ENCODE peak calls at places on chromosome 4, in six cellular contexts. One of them, this sample, is unnamed. For H3K4me1, the result is how much of the 10 kb centered on the place peaks cover.

GRCh38 chr4:133146574-133147198 is 2.4 kb upstream of the PCDH10 start:
- DNase-seq in neuronal stem cell: peak
- DNase-seq in IMR-90: peak
- DNase-seq in H1: no peak
- DNase-seq in mesenchymal stem cell: peak
- DNase-seq in H9: peak
- DNase-seq in this sample: no peak

GRCh38 chr4:180134116-180134866 is 2108.9 kb upstream of the TENM3 start:
- DNase-seq in neuronal stem cell: no peak
- DNase-seq in H9: no peak
- DNase-seq in IMR-90: no peak
- DNase-seq in mesenchymal stem cell: no peak
- DNase-seq in H1: no peak
- DNase-seq in this sample: no peak

GRCh38 chr4:17284323-17285175 is 227.3 kb downstream of the QDPR start:
- DNase-seq in H9: no peak
- DNase-seq in mesenchymal stem cell: no peak
- DNase-seq in neuronal stem cell: no peak
- DNase-seq in IMR-90: no peak
- DNase-seq in H1: no peak
- DNase-seq in this sample: no peak

GRCh38 chr4:142752331-142752830 is 93.7 kb downstream of the INPP4B start:
- DNase-seq in neuronal stem cell: no peak
- DNase-seq in H9: no peak
- DNase-seq in H1: no peak
- DNase-seq in mesenchymal stem cell: no peak
- DNase-seq in IMR-90: no peak
- DNase-seq in this sample: peak

GRCh38 chr4:36386691-36387090 is 105.3 kb downstream of the DTHD1 start:
- DNase-seq in IMR-90: no peak
- DNase-seq in H9: no peak
- DNase-seq in H1: no peak
- DNase-seq in mesenchymal stem cell: no peak
- DNase-seq in neuronal stem cell: no peak
- DNase-seq in this sample: no peak

GRCh38 chr4:133148690-133149363 is at the start of gene PCDH10:
- DNase-seq in H1: peak
- DNase-seq in mesenchymal stem cell: peak
- DNase-seq in IMR-90: peak
- DNase-seq in neuronal stem cell: peak
- DNase-seq in H9: peak
- DNase-seq in this sample: peak

GRCh38 chr4:44740201-44740600 is 13.8 kb upstream of the GNPDA2 start:
- DNase-seq in IMR-90: no peak
- DNase-seq in H1: no peak
- DNase-seq in H9: no peak
- DNase-seq in mesenchymal stem cell: no peak
- DNase-seq in neuronal stem cell: no peak
- DNase-seq in this sample: no peak

GRCh38 chr4:174604198-174604597 is 81.9 kb upstream of the HPGD start:
- DNase-seq in H1: no peak
- DNase-seq in neuronal stem cell: no peak
- DNase-seq in IMR-90: peak
- DNase-seq in H9: no peak
- DNase-seq in mesenchymal stem cell: peak
- DNase-seq in this sample: peak

GRCh38 chr4:76758996-76759395 is 138.9 kb downstream of the SOWAHB start:
- DNase-seq in H9: no peak
- DNase-seq in H1: no peak
- DNase-seq in IMR-90: no peak
- DNase-seq in mesenchymal stem cell: no peak
- DNase-seq in neuronal stem cell: no peak
- DNase-seq in this sample: no peak

GRCh38 chr4:72366601-72367000 is 202.4 kb downstream of the ADAMTS3 start:
- DNase-seq in neuronal stem cell: no peak
- DNase-seq in IMR-90: no peak
- DNase-seq in H9: no peak
- DNase-seq in H1: no peak
- DNase-seq in mesenchymal stem cell: no peak
- DNase-seq in this sample: no peak

GRCh38 chr4:87209696-87210095 is 10.7 kb downstream of the KLHL8 start:
- DNase-seq in neuronal stem cell: no peak
- DNase-seq in H1: no peak
- DNase-seq in mesenchymal stem cell: no peak
- DNase-seq in IMR-90: no peak
- DNase-seq in H9: no peak
- DNase-seq in this sample: peak

GRCh38 chr4:114827651-114828050 is 229.0 kb downstream of the UGT8 start:
- DNase-seq in H9: no peak
- DNase-seq in mesenchymal stem cell: no peak
- DNase-seq in neuronal stem cell: no peak
- DNase-seq in IMR-90: no peak
- DNase-seq in H1: no peak
- DNase-seq in this sample: no peak

GRCh38 chr4:29372971-29373370 is 1347.2 kb upstream of the PCDH7 start:
- DNase-seq in H9: no peak
- DNase-seq in IMR-90: no peak
- DNase-seq in neuronal stem cell: no peak
- DNase-seq in H1: no peak
- DNase-seq in mesenchymal stem cell: no peak
- DNase-seq in this sample: no peak

GRCh38 chr4:25845841-25846653 is 16.7 kb downstream of the SEL1L3 start:
- DNase-seq in mesenchymal stem cell: no peak
- DNase-seq in IMR-90: no peak
- DNase-seq in H9: no peak
- DNase-seq in H1: no peak
- DNase-seq in neuronal stem cell: no peak
- DNase-seq in this sample: no peak
- H3K4me1 ChIP-seq in mesenchymal stem cell: under half
- H3K4me1 ChIP-seq in IMR-90: under half
- H3K4me1 ChIP-seq in H9: under half
- H3K4me1 ChIP-seq in H1: under half
- H3K4me1 ChIP-seq in neuronal stem cell: under half
- H3K4me1 ChIP-seq in this sample: under half

GRCh38 chr4:41174444-41174843 is 39.9 kb downstream of the APBB2 start:
- DNase-seq in H9: no peak
- DNase-seq in neuronal stem cell: no peak
- DNase-seq in mesenchymal stem cell: peak
- DNase-seq in IMR-90: peak
- DNase-seq in H1: no peak
- DNase-seq in this sample: no peak
- H3K14ac ChIP-seq in H9: no peak
- H3K14ac ChIP-seq in neuronal stem cell: no peak
- H3K14ac ChIP-seq in mesenchymal stem cell: no peak
- H3K14ac ChIP-seq in IMR-90: peak
- H3K14ac ChIP-seq in H1: no peak
- H3K14ac ChIP-seq in this sample: no peak

DNA sequence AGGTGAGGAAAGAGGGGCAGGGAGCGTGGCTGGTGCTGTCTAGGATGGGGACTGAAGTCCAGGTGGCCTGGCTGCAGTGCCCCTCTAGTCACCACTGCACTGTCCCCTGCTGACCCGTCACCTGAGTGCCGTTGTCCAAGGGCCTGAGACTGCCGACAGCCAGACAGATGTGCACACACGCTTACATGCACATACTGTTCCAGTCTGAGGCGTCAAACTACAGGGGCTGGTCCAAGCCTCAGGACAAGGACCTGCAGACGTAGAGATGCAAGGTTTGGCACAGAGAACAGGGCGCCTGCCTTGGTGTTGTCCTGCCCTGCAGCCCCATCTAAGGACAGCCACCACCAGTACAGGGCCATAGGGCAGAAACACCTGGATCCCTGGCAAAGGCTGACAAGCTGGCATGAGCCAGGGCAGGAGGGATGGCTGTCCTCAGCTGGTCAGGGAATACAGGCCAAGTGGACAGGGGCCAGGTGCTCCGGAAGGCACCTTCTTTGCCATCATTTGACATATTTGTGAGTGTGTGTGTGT is 1.7 kb downstream of the SLC2A9 start:
- DNase-seq in neuronal stem cell: no peak
- DNase-seq in H1: no peak
- DNase-seq in H9: no peak
- DNase-seq in mesenchymal stem cell: no peak
- DNase-seq in IMR-90: no peak
- DNase-seq in this sample: peak
- H3K23ac ChIP-seq in neuronal stem cell: peak
- H3K23ac ChIP-seq in H1: no peak
- H3K23ac ChIP-seq in H9: no peak
- H3K23ac ChIP-seq in mesenchymal stem cell: no peak
- H3K23ac ChIP-seq in IMR-90: peak
- H3K23ac ChIP-seq in this sample: no peak

GRCh38 chr4:147778942-147779341 is 47.1 kb downstream of the ARHGAP10 start:
- DNase-seq in neuronal stem cell: no peak
- DNase-seq in H9: no peak
- DNase-seq in H1: no peak
- DNase-seq in IMR-90: no peak
- DNase-seq in mesenchymal stem cell: no peak
- DNase-seq in this sample: no peak
- H3K4me1 ChIP-seq in neuronal stem cell: under half
- H3K4me1 ChIP-seq in H9: under half
- H3K4me1 ChIP-seq in H1: under half
- H3K4me1 ChIP-seq in IMR-90: under half
- H3K4me1 ChIP-seq in mesenchymal stem cell: under half
- H3K4me1 ChIP-seq in this sample: under half

DNA sequence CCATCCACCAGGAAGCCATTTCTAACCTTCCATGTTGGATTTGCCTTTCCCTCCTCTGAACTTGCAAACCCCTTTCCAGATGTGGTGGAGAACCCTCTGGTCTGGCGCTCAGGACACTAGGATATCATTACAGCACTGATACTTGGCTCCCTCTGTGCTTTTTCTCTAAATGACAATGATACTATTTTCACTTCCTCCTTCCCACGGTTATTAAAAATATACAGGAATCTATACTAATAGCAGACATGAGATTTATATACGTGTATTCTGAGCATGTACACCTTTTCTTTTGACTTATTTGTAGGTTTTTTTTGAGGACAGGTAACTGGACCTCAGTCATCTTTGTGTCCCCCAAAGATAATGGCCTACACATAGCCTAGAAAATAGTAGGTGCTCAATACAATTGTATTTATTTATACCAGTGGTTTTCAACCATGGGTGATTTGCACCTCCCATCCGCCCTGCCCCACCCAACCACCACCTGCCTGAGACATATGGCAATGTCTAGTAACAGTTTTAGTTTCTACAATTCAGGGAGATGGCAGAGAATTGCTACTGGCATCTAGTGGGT is 60.4 kb upstream of the PLAC8 start:
- DNase-seq in H1: no peak
- DNase-seq in IMR-90: no peak
- DNase-seq in mesenchymal stem cell: no peak
- DNase-seq in neuronal stem cell: no peak
- DNase-seq in H9: no peak
- DNase-seq in this sample: no peak
- H3K14ac ChIP-seq in H1: no peak
- H3K14ac ChIP-seq in IMR-90: no peak
- H3K14ac ChIP-seq in mesenchymal stem cell: no peak
- H3K14ac ChIP-seq in neuronal stem cell: no peak
- H3K14ac ChIP-seq in H9: no peak
- H3K14ac ChIP-seq in this sample: no peak

GRCh38 chr4:113148925-113149324 is 99.5 kb downstream of the ANK2 start:
- DNase-seq in IMR-90: no peak
- DNase-seq in mesenchymal stem cell: no peak
- DNase-seq in H9: no peak
- DNase-seq in neuronal stem cell: no peak
- DNase-seq in H1: no peak
- DNase-seq in this sample: no peak
- H3K23ac ChIP-seq in IMR-90: no peak
- H3K23ac ChIP-seq in mesenchymal stem cell: no peak
- H3K23ac ChIP-seq in H9: no peak
- H3K23ac ChIP-seq in neuronal stem cell: no peak
- H3K23ac ChIP-seq in H1: no peak
- H3K23ac ChIP-seq in this sample: no peak

DNA sequence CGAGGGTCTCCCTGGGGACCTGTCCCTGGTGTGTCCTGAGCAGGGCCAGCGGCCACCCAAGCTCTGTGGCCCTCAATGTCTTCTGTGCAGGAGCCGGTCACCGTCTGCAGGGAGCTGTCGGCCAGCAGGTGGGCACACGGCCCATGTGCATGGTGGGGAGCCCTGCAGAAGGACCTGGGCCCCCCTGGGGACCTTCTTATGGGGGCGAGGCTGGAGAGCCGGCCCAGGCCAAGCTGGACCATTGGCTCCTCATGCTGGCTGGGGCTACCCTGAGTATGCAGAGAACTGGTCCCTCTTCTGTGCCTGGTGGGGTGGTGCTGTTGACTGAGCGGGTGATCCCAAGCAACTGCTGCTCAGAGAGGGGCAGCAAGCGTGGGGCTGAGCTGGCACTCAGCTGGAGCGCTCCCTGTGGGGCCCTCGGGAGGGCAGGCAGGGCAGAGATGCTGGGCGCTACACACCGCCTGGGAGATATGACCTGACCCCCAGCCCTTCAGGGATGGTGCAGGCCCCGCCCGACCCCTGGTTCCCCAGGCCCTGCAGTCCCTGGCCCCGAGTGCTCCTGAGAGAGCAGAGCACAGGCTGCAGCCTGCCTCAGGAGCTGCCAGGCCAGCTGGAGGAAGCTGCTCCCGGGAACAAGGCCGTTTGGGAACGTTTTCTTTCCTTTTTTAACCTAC is 14.8 kb downstream of the NAT8L start:
- DNase-seq in H9: peak
- DNase-seq in neuronal stem cell: no peak
- DNase-seq in mesenchymal stem cell: no peak
- DNase-seq in H1: no peak
- DNase-seq in IMR-90: no peak
- DNase-seq in this sample: no peak
- H3K4me1 ChIP-seq in H9: under half
- H3K4me1 ChIP-seq in neuronal stem cell: half or more
- H3K4me1 ChIP-seq in mesenchymal stem cell: under half
- H3K4me1 ChIP-seq in H1: under half
- H3K4me1 ChIP-seq in IMR-90: under half
- H3K4me1 ChIP-seq in this sample: under half

GRCh38 chr4:13516315-13516860 is 27.9 kb downstream of the NKX3-2 start:
- DNase-seq in neuronal stem cell: no peak
- DNase-seq in mesenchymal stem cell: no peak
- DNase-seq in H9: no peak
- DNase-seq in IMR-90: no peak
- DNase-seq in H1: no peak
- DNase-seq in this sample: no peak
- H3K14ac ChIP-seq in neuronal stem cell: no peak
- H3K14ac ChIP-seq in mesenchymal stem cell: no peak
- H3K14ac ChIP-seq in H9: no peak
- H3K14ac ChIP-seq in IMR-90: no peak
- H3K14ac ChIP-seq in H1: no peak
- H3K14ac ChIP-seq in this sample: no peak

This sample was measured in trophoblast cell.